ENCODE peak calls at places on chromosome 12, in seven cellular contexts. I is psoas muscle, R is NB4, H is Peyer's patch, Q is AG04450, M is left lung, P is brain microvascular endothelial cell. L is an unnamed sample.

GRCh38 chr12:52440821-52441319 is 6.7 kb upstream of the KRT75 start:
- DNase-seq in I (no peak), H (no peak), P (peak; percentile 41), R (no peak), M (no peak), Q (peak; percentile 6), L (no peak)

GRCh38 chr12:69686731-69687130 is 12.4 kb downstream of the BEST3 start:
- DNase-seq in P (no peak), Q (no peak), H (no peak), I (no peak), M (no peak), R (no peak), L (no peak)

GRCh38 chr12:66239295-66239694 is 50.3 kb downstream of the IRAK3 start:
- DNase-seq in M (no peak), I (no peak), R (peak; percentile 36), P (no peak), Q (no peak), H (no peak), L (no peak)

GRCh38 chr12:12560587-12561304 is 1.9 kb downstream of the DUSP16 start:
- DNase-seq in P (peak; percentile 30), H (no peak), I (no peak), Q (no peak), R (peak; percentile 81), M (no peak), L (no peak)

GRCh38 chr12:108306506-108306905 is 32.6 kb downstream of the CMKLR1 start:
- DNase-seq in I (no peak), P (no peak), Q (no peak), R (no peak), M (no peak), H (no peak), L (no peak)

GRCh38 chr12:52524898-52525591 is 4.9 kb upstream of the KRT5 start:
- DNase-seq in M (no peak), Q (no peak), I (no peak), R (no peak), P (no peak), H (peak; percentile 30), L (no peak)

GRCh38 chr12:24360057-24360456 is 410.6 kb upstream of the SOX5 start:
- DNase-seq in Q (no peak), P (no peak), R (no peak), M (no peak), I (no peak), H (no peak), L (no peak)

GRCh38 chr12:42296503-42297109 is 29.3 kb downstream of the ZCRB1 start:
- DNase-seq in H (no peak), R (peak; percentile 54), Q (no peak), I (no peak), P (no peak), M (no peak), L (no peak)

GRCh38 chr12:113234483-113234882 is 13.2 kb downstream of the TPCN1 start:
- DNase-seq in H (peak; percentile 9), P (no peak), Q (no peak), I (no peak), M (no peak), R (no peak), L (no peak)

GRCh38 chr12:22812531-22812930 is 187.6 kb downstream of the ETNK1 start:
- DNase-seq in Q (no peak), M (no peak), H (no peak), P (no peak), I (no peak), R (no peak), L (no peak)

GRCh38 chr12:26152507-26153102 is 27.8 kb upstream of the BHLHE41 start:
- DNase-seq in Q (no peak), P (no peak), M (no peak), I (no peak), H (no peak), R (no peak), L (no peak)

GRCh38 chr12:64781374-64782029 is 22.3 kb upstream of the GNS start:
- DNase-seq in P (no peak), H (peak; percentile 58), Q (no peak), R (no peak), M (no peak), I (no peak), L (no peak)

GRCh38 chr12:92123780-92124707 is 21.6 kb downstream of the BTG1 start:
- DNase-seq in H (no peak), M (no peak), I (no peak), Q (no peak), P (no peak), R (peak; percentile 93), L (no peak)

GRCh38 chr12:59005195-59005961 is 85.1 kb upstream of the LRIG3 start:
- DNase-seq in M (no peak), Q (peak; percentile 8), H (no peak), P (no peak), I (no peak), R (no peak), L (no peak)

GRCh38 chr12:59113831-59114273 is 193.5 kb upstream of the LRIG3 start:
- DNase-seq in Q (peak; percentile 69), I (peak; percentile 50), R (peak; percentile 78), P (peak; percentile 76), H (peak; percentile 69), M (peak; percentile 63), L (peak; percentile 77)

GRCh38 chr12:87323369-87323768 is 705.8 kb downstream of the C12orf50 start:
- DNase-seq in I (no peak), M (no peak), H (no peak), R (no peak), Q (peak; percentile 58), P (no peak), L (no peak)

GRCh38 chr12:121005346-121005815 is 10.9 kb downstream of the C12orf43 start:
- DNase-seq in Q (no peak), R (peak; percentile 78), I (no peak), M (no peak), P (peak; percentile 52), H (peak; percentile 81), L (no peak)

GRCh38 chr12:45192041-45192695 is 23.7 kb upstream of the ANO6 start:
- DNase-seq in M (no peak), R (peak; percentile 92), Q (no peak), I (no peak), H (no peak), P (peak; percentile 52), L (no peak)

GRCh38 chr12:26987634-26988424 is 26.4 kb downstream of the TM7SF3 start:
- DNase-seq in Q (no peak), M (no peak), R (peak; percentile 49), H (no peak), P (no peak), I (no peak), L (no peak)

GRCh38 chr12:26124491-26125450 is at the start of gene BHLHE41:
- DNase-seq in H (peak; percentile 83), M (peak; percentile 88), Q (no peak), P (peak; percentile 54), I (peak; percentile 86), R (peak; percentile 79), L (peak; percentile 91)

GRCh38 chr12:103470664-103471063 is 25.1 kb downstream of the C12orf42 start:
- DNase-seq in H (no peak), I (no peak), Q (no peak), M (no peak), R (no peak), P (no peak), L (no peak)

GRCh38 chr12:82740129-82741000 is 53.7 kb downstream of the TMTC2 start:
- DNase-seq in H (no peak), Q (no peak), I (no peak), M (no peak), R (peak; percentile 53), P (peak; percentile 80), L (no peak)

GRCh38 chr12:44286336-44286735 is 450.5 kb downstream of the TMEM117 start:
- DNase-seq in P (no peak), R (peak; percentile 23), I (no peak), M (no peak), Q (no peak), H (no peak), L (no peak)

GRCh38 chr12:107444771-107445170 is 240.8 kb upstream of the PWP1 start:
- DNase-seq in Q (no peak), H (no peak), M (no peak), R (no peak), I (no peak), P (no peak), L (no peak)

GRCh38 chr12:103495783-103496456 is at the start of gene C12orf42:
- DNase-seq in P (no peak), H (no peak), I (peak; percentile 11), M (peak; percentile 76), R (no peak), Q (no peak), L (peak; percentile 54)

GRCh38 chr12:23253191-23253590 is 628.2 kb downstream of the ETNK1 start:
- DNase-seq in Q (no peak), M (peak; percentile 10), I (no peak), P (peak; percentile 38), R (peak; percentile 15), H (no peak), L (no peak)

GRCh38 chr12:673849-674248 is 10.6 kb upstream of the NINJ2 start:
- DNase-seq in M (no peak), P (no peak), I (no peak), H (no peak), Q (no peak), R (no peak), L (no peak)

GRCh38 chr12:47124451-47124850 is 44.7 kb upstream of the AMIGO2 start:
- DNase-seq in P (peak; percentile 40), I (no peak), R (no peak), H (no peak), M (no peak), Q (no peak), L (no peak)

GRCh38 chr12:28938581-28939301 is 210.3 kb upstream of the FAR2 start:
- DNase-seq in I (no peak), P (no peak), R (no peak), H (no peak), M (no peak), Q (no peak), L (no peak)

GRCh38 chr12:54214553-54215374 is 26.0 kb upstream of the SMUG1 start:
- DNase-seq in H (peak; percentile 85), P (peak; percentile 71), I (peak; percentile 87), M (peak; percentile 96), Q (peak; percentile 60), R (peak; percentile 94), L (peak; percentile 85)
- H3K4me3 ChIP-seq in H (peak overlapping the region; percentile 23), P (peak overlapping the region; percentile 24), I (peak overlapping the region; percentile 48), M (no peak overlapping the region), Q (peak overlapping the region; percentile 39), R (no peak overlapping the region), L (peak overlapping the region; percentile 7)

DNA sequence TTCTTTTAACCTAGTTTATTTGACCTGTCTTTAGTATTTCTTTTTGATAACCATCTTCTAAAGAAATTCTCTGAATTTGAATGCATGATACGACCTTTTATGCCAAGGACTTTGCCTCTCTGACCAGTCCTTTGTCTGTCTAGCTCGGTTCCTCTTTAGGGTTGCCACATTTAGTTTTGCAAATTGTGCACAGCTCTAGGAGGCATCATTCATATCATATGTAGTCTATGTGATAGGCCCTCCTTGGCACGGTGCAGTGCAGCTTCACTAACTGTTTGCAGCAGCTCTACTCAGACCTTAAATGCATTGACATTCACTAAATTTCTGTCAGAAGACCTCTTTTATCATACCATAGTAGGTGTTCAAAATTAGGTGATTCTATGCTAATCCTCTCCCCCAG is 75.6 kb downstream of the USP15 start:
- DNase-seq in R (peak; percentile 14), Q (no peak), I (no peak), M (no peak), H (no peak), P (no peak), L (no peak)
- H3K4me3 ChIP-seq in R (no peak overlapping the region), Q (no peak overlapping the region), I (no peak overlapping the region), M (no peak overlapping the region), H (no peak overlapping the region), P (no peak overlapping the region), L (no peak overlapping the region)

GRCh38 chr12:53985900-53986685 is 1.1 kb downstream of the HOXC10 start:
- DNase-seq in H (no peak), Q (no peak), M (no peak), I (no peak), P (no peak), R (peak; percentile 94), L (no peak)
- H3K4me3 ChIP-seq in H (peak overlapping the region; percentile 46), Q (no peak overlapping the region), M (no peak overlapping the region), I (peak overlapping the region; percentile 79), P (no peak overlapping the region), R (peak overlapping the region; percentile 75), L (no peak overlapping the region)

GRCh38 chr12:14953752-14954151 is 7.6 kb downstream of the ARHGDIB start:
- DNase-seq in I (no peak), R (no peak), Q (no peak), P (no peak), M (no peak), H (no peak), L (no peak)
- H3K4me3 ChIP-seq in I (no peak overlapping the region), R (peak overlapping the region; percentile 62), Q (no peak overlapping the region), P (no peak overlapping the region), M (no peak overlapping the region), H (no peak overlapping the region), L (no peak overlapping the region)